ENCODE peak calls at places on chromosome 4, in six cellular contexts. L, R, T, I, U and E are unnamed samples. For H3K4me1, the result is how much of the 10 kb centered on the place peaks cover.

GRCh38 chr4:88177981-88178632 is 19.7 kb upstream of the ABCG2 start:
- DNase-seq in L (peak), R (peak), T (no peak), I (peak), U (peak), E (no peak)

GRCh38 chr4:158046345-158046744 is 126.5 kb downstream of the GASK1B start:
- DNase-seq in L (no peak), R (no peak), T (no peak), I (peak), U (no peak), E (no peak)

GRCh38 chr4:35038079-35038805 is 1206.1 kb downstream of the ARAP2 start:
- DNase-seq in L (no peak), R (no peak), T (no peak), I (no peak), U (no peak), E (no peak)

GRCh38 chr4:6079965-6080364 is 61.7 kb upstream of the C4orf50 start:
- DNase-seq in L (no peak), R (no peak), T (no peak), I (no peak), U (no peak), E (no peak)

GRCh38 chr4:15547392-15547791 is 77.7 kb downstream of the CC2D2A start:
- DNase-seq in L (no peak), R (no peak), T (no peak), I (no peak), U (no peak), E (no peak)

GRCh38 chr4:183200453-183200852 is 101.4 kb downstream of the WWC2 start:
- DNase-seq in L (no peak), R (no peak), T (no peak), I (peak), U (no peak), E (no peak)

GRCh38 chr4:104025251-104025650 is 305.5 kb upstream of the TACR3 start:
- DNase-seq in L (no peak), R (no peak), T (no peak), I (no peak), U (no peak), E (no peak)

GRCh38 chr4:62377700-62378099 is 1177.6 kb downstream of the ADGRL3 start:
- DNase-seq in L (no peak), R (no peak), T (no peak), I (no peak), U (no peak), E (no peak)

GRCh38 chr4:107991945-107992625 is 2.4 kb downstream of the HADH start:
- DNase-seq in L (no peak), R (no peak), T (no peak), I (peak), U (no peak), E (no peak)

GRCh38 chr4:182555997-182556418 is 312.8 kb downstream of the TENM3 start:
- DNase-seq in L (no peak), R (peak), T (no peak), I (peak), U (peak), E (no peak)

GRCh38 chr4:2480649-2481048 is 11.7 kb downstream of the RNF4 start:
- DNase-seq in L (no peak), R (no peak), T (no peak), I (no peak), U (no peak), E (no peak)
- H3K4me1 ChIP-seq in L (under half), R (under half), T (under half), I (half or more), U (half or more), E (half or more)

GRCh38 chr4:185772391-185773093 is 39.5 kb downstream of the SORBS2 start:
- DNase-seq in L (no peak), R (no peak), T (no peak), I (no peak), U (no peak), E (no peak)

GRCh38 chr4:185774076-185774731 is 37.8 kb downstream of the SORBS2 start:
- DNase-seq in L (no peak), R (no peak), T (no peak), I (peak), U (no peak), E (no peak)

GRCh38 chr4:185773419-185773818 is 38.6 kb downstream of the SORBS2 start:
- DNase-seq in L (no peak), R (no peak), T (no peak), I (no peak), U (peak), E (no peak)

GRCh38 chr4:185775792-185776555 is 36.0 kb downstream of the SORBS2 start:
- DNase-seq in L (no peak), R (no peak), T (no peak), I (no peak), U (no peak), E (no peak)

GRCh38 chr4:185774815-185775684 is 36.9 kb downstream of the SORBS2 start:
- DNase-seq in L (no peak), R (no peak), T (no peak), I (peak), U (peak), E (no peak)
- H3K4me1 ChIP-seq in L (under half), R (under half), T (under half), I (under half), U (under half), E (under half)

GRCh38 chr4:16824278-16824806 is 74.1 kb downstream of the LDB2 start:
- DNase-seq in L (no peak), R (no peak), T (no peak), I (no peak), U (no peak), E (no peak)
- H3K4me1 ChIP-seq in L (under half), R (under half), T (under half), I (under half), U (half or more), E (under half)

GRCh38 chr4:155603360-155603891 is 63.2 kb upstream of the GUCY1A1 start:
- DNase-seq in L (no peak), R (no peak), T (no peak), I (peak), U (no peak), E (no peak)
- H3K4me1 ChIP-seq in L (under half), R (under half), T (under half), I (under half), U (under half), E (under half)

GRCh38 chr4:1784789-1785591 is 8.1 kb upstream of the FGFR3 start:
- DNase-seq in L (no peak), R (no peak), T (no peak), I (no peak), U (no peak), E (no peak)

GRCh38 chr4:1785592-1785991 is 7.5 kb upstream of the FGFR3 start:
- DNase-seq in L (no peak), R (no peak), T (no peak), I (no peak), U (no peak), E (no peak)

GRCh38 chr4:1783011-1783410 is 10.1 kb upstream of the FGFR3 start:
- DNase-seq in L (no peak), R (no peak), T (no peak), I (no peak), U (no peak), E (no peak)

GRCh38 chr4:1784395-1784788 is 8.7 kb upstream of the FGFR3 start:
- DNase-seq in L (no peak), R (no peak), T (no peak), I (no peak), U (no peak), E (no peak)

GRCh38 chr4:1783970-1784369 is 9.1 kb upstream of the FGFR3 start:
- DNase-seq in L (no peak), R (no peak), T (no peak), I (no peak), U (no peak), E (no peak)
- H3K4me1 ChIP-seq in L (under half), R (under half), T (under half), I (under half), U (under half), E (under half)

GRCh38 chr4:185742766-185743165 is 69.2 kb downstream of the SORBS2 start:
- DNase-seq in L (no peak), R (no peak), T (no peak), I (no peak), U (no peak), E (no peak)
- H3K4me1 ChIP-seq in L (under half), R (under half), T (under half), I (under half), U (under half), E (under half)